ENCODE peak calls at places on chromosomes 11 and 22, in five cellular contexts. R is stimulated activated CD8-positive, alpha-beta memory T cell treated with anti-CD3 and anti-CD28 coated beads, Interleukin-4, amount 100 ng/mL, for 4 hours; T is NB4; C is Kasumi-1; V is GM23338. D is an unnamed sample.

GRCh38 chr11:128289048-128289447 is 298.3 kb downstream of the ETS1 start:
- DNase-seq in T (no peak), C (no peak), V (no peak), R (no peak), D (no peak)

GRCh38 chr11:116189378-116190170 is 583.2 kb downstream of the BUD13 start:
- DNase-seq in V (peak; percentile 68), C (no peak), R (no peak), T (no peak), D (no peak)

GRCh38 chr11:115503083-115503885 is 931 bp downstream of the CADM1 start:
- DNase-seq in T (no peak), R (no peak), V (peak; percentile 71), C (no peak), D (no peak)

GRCh38 chr22:32579533-32580220 is 105.1 kb downstream of the FBXO7 start:
- DNase-seq in R (no peak), T (no peak), V (no peak), C (no peak), D (no peak)

GRCh38 chr11:64410396-64410718 is 51.4 kb downstream of the RPS6KA4 start:
- DNase-seq in T (no peak), C (no peak), R (no peak), V (no peak), D (no peak)

GRCh38 chr11:115425816-115426215 is 78.4 kb downstream of the CADM1 start:
- DNase-seq in R (no peak), C (no peak), V (peak; percentile 21), T (no peak), D (no peak)

GRCh38 chr11:12864316-12865156 is 144.6 kb upstream of the RASSF10 start:
- DNase-seq in R (no peak), V (peak; percentile 99), T (peak; percentile 9), C (no peak), D (no peak)

GRCh38 chr11:63841554-63841953 is 2.6 kb downstream of the MARK2 start:
- DNase-seq in T (no peak), C (no peak), R (no peak), V (peak; percentile 64), D (no peak)

GRCh38 chr11:86524603-86525352 is 147.6 kb downstream of the ME3 start:
- DNase-seq in V (no peak), R (no peak), C (no peak), T (no peak), D (no peak)

GRCh38 chr11:67389477-67389876 is 2.3 kb upstream of the RAD9A start:
- DNase-seq in V (peak; percentile 80), T (peak; percentile 64), C (no peak), R (no peak), D (no peak)